ENCODE peak calls at places on chromosome 7, in nine cellular contexts. L, F, M, R, D, J, W, C and V are unnamed samples.

GRCh38 chr7:66247387-66248078 is 42.4 kb downstream of the TPST1 start:
- DNase-seq in L (no peak), F (no peak), M (no peak), R (no peak), D (no peak), J (no peak), W (no peak), C (no peak), V (no peak)

GRCh38 chr7:2104107-2104710 is 128.5 kb downstream of the MAD1L1 start:
- DNase-seq in L (no peak), F (no peak), M (peak), R (peak), D (peak), J (peak), W (peak), C (peak), V (peak)

GRCh38 chr7:43535810-43536585 is 46.9 kb upstream of the STK17A start:
- DNase-seq in L (no peak), F (peak), M (no peak), R (no peak), D (no peak), J (no peak), W (no peak), C (no peak), V (no peak)

GRCh38 chr7:156903232-156903909 is 10.4 kb upstream of the LMBR1 start:
- DNase-seq in L (no peak), F (no peak), M (peak), R (peak), D (no peak), J (no peak), W (no peak), C (peak), V (no peak)

GRCh38 chr7:18906901-18907300 is 210.5 kb downstream of the TWIST1 start:
- DNase-seq in L (no peak), F (no peak), M (no peak), R (no peak), D (no peak), J (no peak), W (no peak), C (no peak), V (no peak)

GRCh38 chr7:101226686-101227085 is 8.7 kb downstream of the ZNHIT1 start:
- DNase-seq in L (no peak), F (no peak), M (no peak), R (no peak), D (no peak), J (no peak), W (no peak), C (no peak), V (no peak)

GRCh38 chr7:103336781-103337180 is 7.8 kb downstream of the DNAJC2 start:
- DNase-seq in L (no peak), F (no peak), M (no peak), R (no peak), D (no peak), J (no peak), W (no peak), C (no peak), V (peak)

GRCh38 chr7:693280-693679 is 33.2 kb upstream of the DNAAF5 start:
- DNase-seq in L (no peak), F (no peak), M (no peak), R (no peak), D (no peak), J (no peak), W (peak), C (peak), V (no peak)

GRCh38 chr7:103011650-103012049 is 62.9 kb downstream of the FBXL13 start:
- DNase-seq in L (no peak), F (no peak), M (no peak), R (no peak), D (no peak), J (no peak), W (no peak), C (no peak), V (no peak)

GRCh38 chr7:47473499-47474210 is 108.3 kb downstream of the TNS3 start:
- DNase-seq in L (no peak), F (no peak), M (no peak), R (no peak), D (no peak), J (no peak), W (no peak), C (no peak), V (peak)

GRCh38 chr7:156616269-156617202 is 24.0 kb upstream of the RNF32 start:
- DNase-seq in L (no peak), F (no peak), M (no peak), R (no peak), D (peak), J (no peak), W (no peak), C (no peak), V (no peak)

GRCh38 chr7:116432517-116432916 is 67.0 kb upstream of the CAV2 start:
- DNase-seq in L (no peak), F (no peak), M (no peak), R (no peak), D (no peak), J (no peak), W (no peak), C (no peak), V (no peak)

GRCh38 chr7:51013861-51014511 is 231.3 kb upstream of the GRB10 start:
- DNase-seq in L (no peak), F (no peak), M (no peak), R (no peak), D (no peak), J (no peak), W (no peak), C (no peak), V (no peak)

GRCh38 chr7:1192171-1192676 is 32.2 kb upstream of the ZFAND2A start:
- DNase-seq in L (no peak), F (no peak), M (no peak), R (no peak), D (no peak), J (no peak), W (no peak), C (no peak), V (peak)

GRCh38 chr7:104267701-104268368 is 60.0 kb upstream of the ORC5 start:
- DNase-seq in L (no peak), F (no peak), M (no peak), R (no peak), D (no peak), J (no peak), W (no peak), C (no peak), V (no peak)

GRCh38 chr7:28536259-28536658 is 123.9 kb downstream of the CREB5 start:
- DNase-seq in L (no peak), F (no peak), M (no peak), R (peak), D (no peak), J (no peak), W (peak), C (no peak), V (no peak)

GRCh38 chr7:138243430-138243829 is 167.2 kb downstream of the AKR1D1 start:
- DNase-seq in L (no peak), F (no peak), M (peak), R (no peak), D (no peak), J (no peak), W (no peak), C (no peak), V (no peak)

GRCh38 chr7:44460325-44460724 is 30.1 kb downstream of the NUDCD3 start:
- DNase-seq in L (no peak), F (no peak), M (no peak), R (no peak), D (peak), J (no peak), W (no peak), C (no peak), V (no peak)

GRCh38 chr7:43071604-43072003 is 40.8 kb upstream of the HECW1 start:
- DNase-seq in L (no peak), F (no peak), M (no peak), R (peak), D (no peak), J (no peak), W (no peak), C (no peak), V (no peak)

GRCh38 chr7:65238785-65239184 is 134.9 kb upstream of the ZNF92 start:
- DNase-seq in L (no peak), F (no peak), M (no peak), R (no peak), D (no peak), J (no peak), W (no peak), C (no peak), V (no peak)

GRCh38 chr7:2069472-2069860 is 163.3 kb downstream of the MAD1L1 start:
- DNase-seq in L (no peak), F (no peak), M (no peak), R (no peak), D (no peak), J (no peak), W (no peak), C (no peak), V (no peak)

GRCh38 chr7:115047968-115048720 is 126.2 kb downstream of the MDFIC start:
- DNase-seq in L (no peak), F (no peak), M (no peak), R (no peak), D (no peak), J (no peak), W (no peak), C (no peak), V (no peak)

GRCh38 chr7:87218941-87219544 is 489 bp downstream of the TMEM243 start:
- DNase-seq in L (no peak), F (no peak), M (peak), R (no peak), D (peak), J (peak), W (peak), C (peak), V (peak)

GRCh38 chr7:92836489-92837213 is at the start of gene CDK6:
- DNase-seq in L (no peak), F (no peak), M (peak), R (no peak), D (peak), J (peak), W (peak), C (peak), V (peak)

GRCh38 chr7:40903872-40904271 is 769.1 kb downstream of the SUGCT start:
- DNase-seq in L (no peak), F (no peak), M (no peak), R (no peak), D (no peak), J (no peak), W (peak), C (no peak), V (no peak)

GRCh38 chr7:135620980-135621850 is 41.1 kb upstream of the STMP1 start:
- DNase-seq in L (peak), F (peak), M (no peak), R (peak), D (peak), J (no peak), W (no peak), C (no peak), V (peak)

GRCh38 chr7:70072220-70072619 is 473.9 kb downstream of the AUTS2 start:
- DNase-seq in L (no peak), F (no peak), M (no peak), R (no peak), D (no peak), J (no peak), W (no peak), C (no peak), V (no peak)

GRCh38 chr7:37728747-37729146 is 45.2 kb downstream of the GPR141 start:
- DNase-seq in L (no peak), F (no peak), M (no peak), R (no peak), D (no peak), J (no peak), W (no peak), C (no peak), V (no peak)

GRCh38 chr7:124720195-124720594 is 45.4 kb downstream of the GPR37 start:
- DNase-seq in L (no peak), F (no peak), M (no peak), R (no peak), D (no peak), J (no peak), W (no peak), C (no peak), V (no peak)

GRCh38 chr7:98511175-98511574 is 105.9 kb upstream of the NPTX2 start:
- DNase-seq in L (no peak), F (no peak), M (no peak), R (no peak), D (no peak), J (no peak), W (no peak), C (no peak), V (no peak)

GRCh38 chr7:94087664-94088352 is 83.7 kb upstream of the BET1 start:
- DNase-seq in L (peak), F (peak), M (peak), R (peak), D (peak), J (no peak), W (no peak), C (no peak), V (peak)

GRCh38 chr7:117825132-117825531 is 48.1 kb downstream of the CTTNBP2 start:
- DNase-seq in L (no peak), F (no peak), M (no peak), R (no peak), D (no peak), J (no peak), W (no peak), C (no peak), V (no peak)

GRCh38 chr7:113548137-113548536 is 370.7 kb downstream of the PPP1R3A start:
- DNase-seq in L (no peak), F (no peak), M (no peak), R (no peak), D (no peak), J (no peak), W (no peak), C (no peak), V (no peak)

GRCh38 chr7:77791336-77791735 is 6.9 kb downstream of the TMEM60 start:
- DNase-seq in L (no peak), F (no peak), M (no peak), R (no peak), D (no peak), J (no peak), W (no peak), C (no peak), V (no peak)

GRCh38 chr7:27183682-27184341 is 1.2 kb downstream of the HOXA11 start:
- DNase-seq in L (no peak), F (no peak), M (peak), R (no peak), D (peak), J (peak), W (peak), C (peak), V (no peak)

GRCh38 chr7:50335795-50336754 is 31.6 kb downstream of the IKZF1 start:
- DNase-seq in L (no peak), F (no peak), M (no peak), R (no peak), D (peak), J (no peak), W (peak), C (peak), V (peak)

GRCh38 chr7:156466955-156467625 is 173.5 kb upstream of the RNF32 start:
- DNase-seq in L (no peak), F (no peak), M (no peak), R (no peak), D (no peak), J (no peak), W (no peak), C (no peak), V (no peak)

GRCh38 chr7:30893357-30893756 is 18.3 kb upstream of the AQP1 start:
- DNase-seq in L (no peak), F (no peak), M (no peak), R (no peak), D (no peak), J (no peak), W (no peak), C (no peak), V (no peak)
- TF ChIP-seq POLR2AphosphoS5 in L (no peak), F (no peak), M (no peak), R (no peak), D (no peak), J (no peak), W (no peak), C (peak), V (no peak)

DNA sequence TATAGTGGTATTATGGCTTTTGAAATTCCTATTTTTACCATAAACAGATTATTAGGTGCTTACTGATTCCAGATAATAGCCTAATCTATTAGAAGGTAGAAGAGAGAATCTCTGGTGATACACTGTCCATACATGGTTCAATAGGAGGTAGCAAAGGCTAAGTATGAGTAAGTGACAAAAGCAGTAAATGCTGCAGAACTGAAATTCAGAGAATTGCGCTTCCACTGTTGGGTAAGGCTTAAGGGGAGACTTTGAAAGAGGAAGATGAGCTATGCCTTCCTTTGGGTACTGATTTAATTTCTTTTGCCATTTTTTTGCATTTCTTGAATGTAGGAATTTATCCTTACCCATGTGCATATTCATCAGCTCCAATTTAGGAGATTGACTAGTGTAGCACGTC is 15.2 kb downstream of the MKLN1 start:
- DNase-seq in L (no peak), F (no peak), M (no peak), R (no peak), D (no peak), J (no peak), W (no peak), C (no peak), V (no peak)
- H3K27ac ChIP-seq in L (no peak), F (no peak), M (no peak), R (no peak), D (no peak), J (no peak), W (no peak), C (no peak), V (no peak)

DNA sequence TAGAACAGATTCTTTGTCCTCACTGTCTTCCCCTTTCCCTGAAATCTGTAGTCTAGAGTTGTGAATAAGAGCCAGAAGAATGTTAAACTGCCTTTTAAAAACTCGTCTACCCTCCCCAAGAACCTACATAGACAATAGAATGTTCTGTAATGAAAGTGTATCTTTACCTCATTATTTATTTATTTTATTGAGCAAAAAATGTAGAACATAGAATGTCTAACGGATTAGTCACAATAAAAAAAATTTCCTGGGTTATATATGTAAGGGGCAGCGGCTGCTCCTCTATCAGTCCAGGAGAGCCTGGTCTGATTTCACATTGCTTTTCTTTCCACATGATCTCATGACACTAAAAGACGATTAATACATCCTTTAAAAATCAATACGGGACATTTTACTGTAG is 135.7 kb downstream of the SDK1 start:
- DNase-seq in L (peak), F (no peak), M (no peak), R (no peak), D (no peak), J (no peak), W (no peak), C (no peak), V (no peak)
- TF ChIP-seq POLR2AphosphoS5 in L (peak), F (no peak), M (no peak), R (no peak), D (no peak), J (no peak), W (no peak), C (no peak), V (no peak)

DNA sequence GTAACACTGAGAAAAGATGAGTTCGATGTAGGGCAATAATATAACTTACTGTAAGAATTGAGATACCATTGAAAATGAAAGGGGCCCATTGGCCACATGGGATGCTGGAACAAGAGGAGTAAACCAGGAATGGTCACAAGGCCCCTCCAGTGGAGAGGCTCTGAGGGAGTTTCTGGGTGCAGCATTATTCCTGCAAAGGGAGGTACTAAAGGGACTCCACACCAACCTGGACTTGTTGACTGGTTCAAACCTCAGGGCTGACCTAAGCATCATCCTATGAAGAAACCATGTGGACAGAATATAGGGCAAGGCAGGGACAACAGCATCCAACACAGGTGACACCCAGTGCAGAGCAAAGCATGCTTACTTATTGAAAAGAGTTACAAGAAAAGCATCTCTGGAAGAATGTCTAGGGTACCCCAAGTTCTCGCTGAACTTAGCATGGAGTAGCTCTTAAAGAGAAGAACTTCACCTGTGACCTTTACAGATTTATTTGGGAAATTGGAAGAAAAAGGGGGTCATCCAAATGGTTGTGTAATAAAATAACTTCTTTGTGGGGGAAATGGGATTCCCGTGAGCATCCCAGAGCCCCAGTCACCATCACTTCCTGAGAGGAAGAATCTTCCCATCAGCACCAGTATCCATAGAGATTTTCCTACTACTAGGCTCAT is 34.7 kb downstream of the PRSS2 start:
- DNase-seq in L (no peak), F (no peak), M (no peak), R (no peak), D (no peak), J (no peak), W (no peak), C (no peak), V (no peak)
- H3K27ac ChIP-seq in L (no peak), F (no peak), M (peak), R (no peak), D (no peak), J (no peak), W (no peak), C (peak), V (no peak)

GRCh38 chr7:131111081-131111576 is 216.5 kb upstream of the MKLN1 start:
- DNase-seq in L (peak), F (no peak), M (no peak), R (no peak), D (peak), J (no peak), W (no peak), C (no peak), V (peak)
- TF ChIP-seq POLR2AphosphoS5 in L (no peak), F (no peak), M (peak), R (no peak), D (peak), J (peak), W (peak), C (no peak), V (no peak)

GRCh38 chr7:134128829-134129228 is 1.7 kb downstream of the LRGUK start:
- DNase-seq in L (no peak), F (no peak), M (no peak), R (no peak), D (no peak), J (no peak), W (no peak), C (no peak), V (no peak)
- H3K27ac ChIP-seq in L (no peak), F (no peak), M (no peak), R (no peak), D (no peak), J (no peak), W (no peak), C (no peak), V (no peak)

GRCh38 chr7:128755816-128756476 is 16.8 kb downstream of the CALU start:
- DNase-seq in L (no peak), F (peak), M (no peak), R (no peak), D (no peak), J (no peak), W (peak), C (no peak), V (no peak)

GRCh38 chr7:128759274-128759673 is 16.3 kb downstream of the OPN1SW start:
- DNase-seq in L (no peak), F (no peak), M (no peak), R (no peak), D (no peak), J (no peak), W (no peak), C (no peak), V (no peak)

GRCh38 chr7:128757203-128757602 is 18.0 kb downstream of the CALU start:
- DNase-seq in L (no peak), F (no peak), M (no peak), R (no peak), D (no peak), J (no peak), W (no peak), C (no peak), V (no peak)

GRCh38 chr7:128755075-128755474 is 15.9 kb downstream of the CALU start:
- DNase-seq in L (no peak), F (no peak), M (no peak), R (no peak), D (no peak), J (no peak), W (no peak), C (no peak), V (no peak)

GRCh38 chr7:128758553-128758952 is 17.0 kb downstream of the OPN1SW start:
- DNase-seq in L (no peak), F (no peak), M (no peak), R (no peak), D (no peak), J (no peak), W (no peak), C (no peak), V (no peak)
- TF ChIP-seq POLR2AphosphoS5 in L (no peak), F (no peak), M (no peak), R (no peak), D (no peak), J (no peak), W (no peak), C (no peak), V (no peak)

GRCh38 chr7:22386206-22386858 is 29.4 kb upstream of the RAPGEF5 start:
- DNase-seq in L (no peak), F (no peak), M (no peak), R (no peak), D (no peak), J (no peak), W (no peak), C (no peak), V (no peak)
- H3K27ac ChIP-seq in L (no peak), F (no peak), M (no peak), R (no peak), D (no peak), J (no peak), W (no peak), C (no peak), V (no peak)

GRCh38 chr7:20514364-20514763 is 101.1 kb upstream of the ABCB5 start:
- DNase-seq in L (no peak), F (peak), M (peak), R (no peak), D (no peak), J (no peak), W (peak), C (no peak), V (no peak)
- TF ChIP-seq POLR2AphosphoS5 in L (no peak), F (peak), M (no peak), R (no peak), D (no peak), J (no peak), W (no peak), C (no peak), V (no peak)